ENCODE peak calls at places on chromosome 14, in eight cellular contexts. S is breast epithelium, C is psoas muscle, L is HepG2, U is PC-9, T is K562, W is heart right ventricle, P is astrocyte. G is an unnamed sample. For H3K36me3 and H3K4me1, the result is how much of the 10 kb centered on the place peaks cover.

GRCh38 chr14:67068246-67068645 is 121.0 kb upstream of the GARIN2 start:
- DNase-seq in T (no peak), S (no peak), W (no peak), P (peak), L (no peak), C (no peak), U (no peak), G (no peak)

GRCh38 chr14:90514015-90514398 is 117.2 kb downstream of the CALM1 start:
- DNase-seq in S (no peak), T (no peak), W (no peak), U (no peak), L (no peak), C (no peak), P (no peak), G (no peak)

GRCh38 chr14:103871596-103872480 is 24.5 kb upstream of the PPP1R13B start:
- DNase-seq in U (no peak), L (no peak), T (peak), P (no peak), W (peak), C (peak), S (no peak), G (peak)

GRCh38 chr14:63388766-63389431 is 70.2 kb upstream of the GPHB5 start:
- DNase-seq in P (peak), S (no peak), W (peak), L (peak), T (peak), C (peak), U (no peak), G (peak)

GRCh38 chr14:34436118-34436905 is 25.7 kb downstream of the SPTSSA start:
- DNase-seq in C (no peak), S (no peak), W (no peak), U (peak), P (peak), T (no peak), L (peak), G (no peak)

GRCh38 chr14:104085032-104085888 is at the start of gene ASPG:
- DNase-seq in W (no peak), C (peak), T (peak), L (no peak), S (no peak), U (no peak), P (no peak), G (peak)

GRCh38 chr14:98177551-98177950 is 1094.4 kb downstream of the BCL11B start:
- DNase-seq in W (no peak), T (no peak), L (no peak), U (no peak), C (no peak), S (no peak), P (no peak), G (no peak)

GRCh38 chr14:102427642-102428041 is 64.9 kb downstream of the TECPR2 start:
- DNase-seq in P (no peak), L (no peak), T (no peak), C (no peak), S (no peak), U (no peak), W (no peak), G (no peak)

GRCh38 chr14:32473476-32473875 is 144.4 kb downstream of the AKAP6 start:
- DNase-seq in C (peak), T (no peak), W (peak), P (peak), L (peak), U (peak), S (peak), G (peak)

GRCh38 chr14:59296508-59296907 is 108.0 kb downstream of the DAAM1 start:
- DNase-seq in C (no peak), T (no peak), U (no peak), W (no peak), L (peak), P (no peak), S (no peak), G (no peak)

GRCh38 chr14:81336009-81336408 is 64.1 kb downstream of the STON2 start:
- DNase-seq in L (no peak), W (no peak), S (no peak), C (no peak), P (no peak), T (no peak), U (no peak), G (no peak)

GRCh38 chr14:97005908-97006307 is 208.7 kb downstream of the VRK1 start:
- DNase-seq in C (no peak), P (no peak), W (no peak), L (no peak), U (no peak), S (no peak), T (no peak), G (no peak)

GRCh38 chr14:68655961-68656360 is 136.9 kb downstream of the ZFP36L1 start:
- DNase-seq in U (no peak), P (no peak), T (no peak), L (peak), S (no peak), W (no peak), C (no peak), G (no peak)

GRCh38 chr14:81219821-81220487 is 805 bp downstream of the GTF2A1 start:
- DNase-seq in U (no peak), T (peak), W (peak), L (peak), C (peak), P (no peak), S (no peak), G (peak)

GRCh38 chr14:59274991-59275391 is 86.5 kb downstream of the DAAM1 start:
- DNase-seq in L (no peak), P (peak), T (no peak), U (no peak), C (no peak), S (no peak), W (no peak), G (peak)

GRCh38 chr14:71403673-71404072 is 496.4 kb downstream of the PCNX1 start:
- DNase-seq in P (no peak), L (peak), S (no peak), C (no peak), T (no peak), W (no peak), U (no peak), G (no peak)

GRCh38 chr14:71119075-71119474 is 211.8 kb downstream of the PCNX1 start:
- DNase-seq in U (peak), T (no peak), S (no peak), W (no peak), L (no peak), C (no peak), P (peak), G (no peak)

GRCh38 chr14:23881292-23881691 is 72.3 kb upstream of the DHRS4 start:
- DNase-seq in U (no peak), P (peak), C (no peak), L (no peak), S (no peak), T (no peak), W (no peak), G (no peak)

GRCh38 chr14:74547331-74547927 is 53.9 kb downstream of the ISCA2 start:
- DNase-seq in U (no peak), C (no peak), L (no peak), P (no peak), W (no peak), S (no peak), T (no peak), G (no peak)

GRCh38 chr14:21090940-21091663 is 7.4 kb downstream of the ZNF219 start:
- DNase-seq in U (no peak), T (no peak), P (no peak), C (no peak), W (peak), S (no peak), L (no peak), G (no peak)

GRCh38 chr14:21089271-21089670 is 9.2 kb downstream of the ZNF219 start:
- DNase-seq in W (no peak), C (no peak), U (no peak), S (no peak), L (no peak), T (no peak), P (no peak), G (no peak)

GRCh38 chr14:21088687-21089086 is 9.8 kb downstream of the ZNF219 start:
- DNase-seq in C (no peak), W (no peak), S (no peak), P (no peak), U (no peak), T (no peak), L (no peak), G (no peak)

GRCh38 chr14:21090194-21090939 is 8.1 kb downstream of the ZNF219 start:
- DNase-seq in U (no peak), C (no peak), L (no peak), P (no peak), T (peak), W (peak), S (no peak), G (no peak)

DNA sequence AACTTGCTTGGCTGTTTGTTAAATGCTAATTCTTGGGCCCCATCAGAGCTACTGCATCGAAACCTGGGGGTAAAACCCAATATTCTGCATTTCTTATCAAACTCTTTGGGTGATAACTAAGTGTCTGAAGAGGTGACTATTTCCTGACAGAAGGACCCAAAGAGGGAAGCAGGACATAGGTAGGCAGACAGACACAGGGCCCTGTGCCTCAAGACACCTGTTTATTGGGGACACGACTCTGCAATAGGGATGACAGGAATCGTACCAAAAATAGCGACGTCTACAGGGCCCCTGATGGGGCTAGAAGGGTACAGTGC is 8.6 kb downstream of the ZNF219 start:
- DNase-seq in P (no peak), L (no peak), W (no peak), C (no peak), S (no peak), T (no peak), U (no peak), G (no peak)
- H3K36me3 ChIP-seq in P (under half), L (half or more), W (under half), C (under half), S (under half), T (under half), U (under half), G (under half)

GRCh38 chr14:99550387-99550992 is 53.5 kb downstream of the CCDC85C start:
- DNase-seq in W (no peak), S (no peak), U (no peak), T (no peak), L (no peak), P (no peak), C (no peak), G (no peak)

GRCh38 chr14:99554184-99554583 is 49.8 kb downstream of the CCDC85C start:
- DNase-seq in P (no peak), S (no peak), T (no peak), C (no peak), W (no peak), L (no peak), U (no peak), G (peak)

GRCh38 chr14:99551034-99551922 is 52.7 kb downstream of the CCDC85C start:
- DNase-seq in S (no peak), U (no peak), C (no peak), T (no peak), L (no peak), W (no peak), P (no peak), G (no peak)

GRCh38 chr14:99552572-99553216 is 51.3 kb downstream of the CCDC85C start:
- DNase-seq in U (no peak), S (no peak), L (peak), C (no peak), W (no peak), T (no peak), P (no peak), G (no peak)

GRCh38 chr14:99552021-99552553 is 51.9 kb downstream of the CCDC85C start:
- DNase-seq in S (no peak), C (no peak), U (no peak), T (no peak), W (no peak), L (no peak), P (no peak), G (no peak)
- H3K4me1 ChIP-seq in S (under half), C (under half), U (under half), T (under half), W (under half), L (half or more), P (under half), G (half or more)

GRCh38 chr14:100747736-100748135 is 21.0 kb downstream of the DLK1 start:
- DNase-seq in W (no peak), C (no peak), U (no peak), T (no peak), L (no peak), S (no peak), P (no peak), G (no peak)
- TF ChIP-seq CTCF in W (no peak), C (no peak), U (no peak), T (no peak), L (no peak), S (no peak), P (no peak), G (no peak)

GRCh38 chr14:100543471-100544455 is 43.5 kb downstream of the BEGAIN start:
- DNase-seq in P (no peak), T (no peak), W (no peak), U (no peak), L (no peak), S (no peak), C (no peak), G (no peak)
- H3K36me3 ChIP-seq in P (under half), T (under half), W (under half), U (under half), L (under half), S (under half), C (under half), G (under half)

DNA sequence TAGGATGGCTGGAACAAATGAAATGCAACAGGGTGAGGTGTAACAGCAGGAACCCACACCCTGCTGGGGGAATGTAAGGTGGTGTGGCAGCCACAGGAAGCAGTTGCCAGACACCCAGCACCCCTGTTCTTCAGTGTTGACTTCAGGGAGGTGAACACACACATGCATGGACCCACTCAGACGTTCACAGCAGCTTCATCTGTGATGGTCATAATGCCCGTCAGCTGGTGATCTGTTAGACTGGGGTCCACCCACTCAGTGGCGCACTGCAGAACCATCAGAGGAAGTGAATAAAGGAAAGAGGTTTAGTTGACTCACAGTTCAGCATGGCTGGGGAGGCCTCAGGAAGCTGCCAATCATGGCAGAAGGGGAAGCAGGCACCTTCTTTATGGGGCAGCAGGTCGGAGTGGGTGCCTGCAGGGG is 22.7 kb upstream of the TEX22 start:
- DNase-seq in C (no peak), U (no peak), W (no peak), L (no peak), T (no peak), P (no peak), S (no peak), G (no peak)
- H3K4me1 ChIP-seq in C (under half), U (under half), W (under half), L (under half), T (under half), P (under half), S (under half), G (under half)

GRCh38 chr14:53542692-53543091 is 389.6 kb upstream of the DDHD1 start:
- DNase-seq in U (no peak), W (peak), C (no peak), P (peak), T (no peak), L (peak), S (no peak), G (no peak)

GRCh38 chr14:53538316-53538851 is 385.3 kb upstream of the DDHD1 start:
- DNase-seq in S (no peak), L (no peak), C (no peak), W (no peak), T (no peak), U (no peak), P (no peak), G (no peak)

GRCh38 chr14:53536446-53536845 is 383.3 kb upstream of the DDHD1 start:
- DNase-seq in T (no peak), P (no peak), C (no peak), L (no peak), S (no peak), W (no peak), U (no peak), G (no peak)

GRCh38 chr14:53537421-53538315 is 384.5 kb upstream of the DDHD1 start:
- DNase-seq in C (no peak), W (peak), L (no peak), U (no peak), T (no peak), S (no peak), P (no peak), G (no peak)

DNA sequence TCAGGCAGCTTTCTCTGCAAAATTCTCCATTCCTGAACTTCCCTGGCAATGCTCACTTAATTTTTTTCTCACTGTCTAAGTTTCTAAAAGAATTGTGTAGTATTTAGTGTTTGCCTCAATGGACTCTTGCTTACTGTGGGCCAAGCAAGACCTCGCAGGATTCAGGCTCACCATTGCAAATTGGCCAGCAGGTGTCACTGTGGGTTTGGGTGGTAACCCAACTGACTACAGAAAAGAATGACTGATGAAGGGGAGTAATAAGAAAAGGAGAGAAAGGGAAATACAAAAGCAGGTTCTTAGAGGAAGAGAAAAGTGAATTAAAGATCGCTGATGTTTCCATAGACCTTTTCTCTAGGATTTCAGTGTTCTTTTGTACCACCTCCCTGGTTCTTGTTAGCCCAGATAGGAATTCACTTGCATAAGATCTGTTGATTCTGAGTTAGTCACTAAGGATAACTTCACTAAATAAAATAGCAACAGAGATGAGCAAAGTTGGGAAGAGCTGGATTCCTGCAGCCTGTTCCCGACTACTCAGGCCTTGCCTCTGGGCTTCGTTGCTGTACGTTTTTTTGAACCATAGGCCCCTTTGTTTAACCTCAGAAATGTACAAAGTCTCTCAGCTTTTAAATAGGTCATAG is 386.5 kb upstream of the DDHD1 start:
- DNase-seq in P (peak), S (peak), T (peak), U (peak), W (peak), C (peak), L (peak), G (peak)
- TF ChIP-seq CTCF in P (peak), S (peak), T (peak), U (peak), W (peak), C (peak), L (peak), G (peak)

DNA sequence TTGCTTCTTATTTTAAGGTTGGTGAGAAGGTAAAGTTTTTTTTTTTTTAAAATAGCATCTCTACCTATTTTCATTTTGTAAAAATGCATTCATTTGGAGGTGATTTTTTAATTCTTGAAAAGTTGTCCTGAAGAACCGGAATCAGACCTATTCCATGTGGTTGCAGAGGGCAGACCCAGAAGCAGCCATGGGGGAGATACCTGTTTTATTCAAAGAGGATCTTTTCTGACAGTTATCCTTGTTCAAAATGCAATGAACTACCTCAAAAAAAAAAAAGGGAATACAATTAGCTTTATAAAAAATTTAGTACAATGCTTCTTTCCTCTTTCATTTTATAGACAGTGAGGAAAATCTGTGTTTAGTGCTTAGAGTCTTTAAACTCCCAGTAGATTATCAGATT is 8.4 kb upstream of the NEMF start:
- DNase-seq in L (no peak), T (no peak), U (no peak), W (no peak), C (no peak), S (no peak), P (no peak), G (no peak)
- H3K36me3 ChIP-seq in L (under half), T (under half), U (under half), W (under half), C (under half), S (under half), P (under half), G (under half)

DNA sequence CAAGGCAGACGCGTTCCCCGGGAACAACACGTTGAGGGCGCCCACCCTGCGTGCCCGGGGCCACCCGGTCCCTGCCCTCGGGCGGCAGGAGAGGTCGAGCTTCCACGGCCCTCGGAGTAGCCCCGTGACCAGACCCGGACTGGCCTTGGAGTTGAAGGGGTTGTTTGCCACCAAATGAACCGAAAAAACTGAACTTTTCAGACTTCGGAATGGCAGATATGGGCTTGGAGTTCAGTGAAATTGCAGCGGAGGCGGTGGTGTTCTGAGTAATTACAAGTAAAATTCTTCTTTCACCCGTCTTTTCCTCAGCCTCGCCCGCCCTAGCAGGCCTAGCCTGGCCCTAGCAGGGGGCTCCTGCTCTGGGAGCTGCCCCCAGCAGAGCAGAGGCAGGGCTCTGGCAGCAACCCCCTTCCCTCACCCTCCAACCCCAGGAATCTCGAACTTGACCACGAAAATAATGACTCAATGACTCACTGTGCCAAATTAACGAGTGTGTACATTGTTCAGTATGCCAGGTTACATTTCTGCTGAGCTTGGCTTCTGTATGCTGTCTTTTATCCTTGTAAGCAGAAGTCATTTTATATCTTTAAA is 1.1 kb downstream of the PAPLN start:
- DNase-seq in P (peak), W (no peak), C (no peak), L (peak), S (no peak), T (peak), U (peak), G (no peak)
- H3K4me1 ChIP-seq in P (under half), W (under half), C (under half), L (under half), S (under half), T (under half), U (under half), G (half or more)

DNA sequence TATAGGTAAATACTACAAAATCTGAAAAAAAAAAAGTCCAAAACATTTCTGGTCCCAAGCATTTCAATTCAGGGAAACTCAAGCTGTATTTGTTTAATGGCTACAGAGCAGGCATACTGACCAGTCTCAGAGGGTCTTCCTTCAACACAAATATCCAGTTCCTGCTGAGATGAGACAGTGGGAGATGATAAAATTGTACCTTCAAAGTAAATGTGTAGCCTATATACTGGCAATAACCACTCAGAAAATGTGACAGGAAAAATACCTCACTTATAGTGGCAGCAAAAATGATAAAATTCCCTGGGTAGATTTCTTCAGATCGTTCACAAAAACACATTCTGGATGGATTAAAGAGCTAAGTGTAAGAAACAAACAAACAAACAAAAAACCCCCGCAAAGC is 102.0 kb upstream of the FUT8 start:
- DNase-seq in P (no peak), C (no peak), S (no peak), T (no peak), L (no peak), U (no peak), W (no peak), G (no peak)
- TF ChIP-seq CTCF in P (no peak), C (no peak), S (no peak), T (no peak), L (no peak), U (no peak), W (no peak), G (no peak)